ENCODE peak calls at places on chromosomes 4 and X, in four cellular contexts. U, N, Y and M are unnamed samples.

GRCh38 chr4:136277741-136278140 is 1254.6 kb downstream of the PCDH18 start:
- DNase-seq in U (no peak), N (no peak), Y (no peak), M (no peak)

GRCh38 chr4:68271851-68272756 is 26.6 kb upstream of the TMPRSS11B start:
- DNase-seq in U (peak; percentile 70), N (no peak), Y (no peak), M (no peak)

GRCh38 chrX:21369613-21370012 is 4.6 kb upstream of the CNKSR2 start:
- DNase-seq in U (no peak), N (no peak), Y (no peak), M (no peak)

GRCh38 chr4:169619518-169619957 is 840 bp upstream of the CLCN3 start:
- DNase-seq in U (peak; percentile 69), N (no peak), Y (peak; percentile 80), M (peak; percentile 67)

GRCh38 chr4:76765473-76766183 is 132.3 kb downstream of the SOWAHB start:
- DNase-seq in U (no peak), N (no peak), Y (no peak), M (no peak)

GRCh38 chr4:15436515-15436914 is 8.7 kb downstream of the C1QTNF7 start:
- DNase-seq in U (no peak), N (no peak), Y (no peak), M (no peak)

GRCh38 chrX:42466706-42467105 is 311.3 kb downstream of the PPP1R2C start:
- DNase-seq in U (no peak), N (no peak), Y (no peak), M (no peak)

GRCh38 chr4:149801416-149801815 is 14.2 kb downstream of the IQCM start:
- DNase-seq in U (no peak), N (no peak), Y (no peak), M (no peak)

GRCh38 chrX:125605145-125605544 is 285.5 kb downstream of the TEX13C start:
- DNase-seq in U (no peak), N (no peak), Y (no peak), M (no peak)

GRCh38 chr4:43846111-43846587 is 602.5 kb downstream of the KCTD8 start:
- DNase-seq in U (no peak), N (no peak), Y (peak; percentile 66), M (no peak)

GRCh38 chr4:90080116-90080515 is 47.1 kb upstream of the CCSER1 start:
- DNase-seq in U (no peak), N (no peak), Y (no peak), M (no peak)

GRCh38 chrX:119708936-119709335 is 16.0 kb upstream of the SEPTIN6 start:
- DNase-seq in U (no peak), N (no peak), Y (no peak), M (no peak)

GRCh38 chr4:174764105-174764729 is 64.8 kb downstream of the GLRA3 start:
- DNase-seq in U (peak; percentile 78), N (no peak), Y (no peak), M (no peak)

GRCh38 chr4:41990029-41990382 is 324 bp upstream of the SLC30A9 start:
- DNase-seq in U (no peak), N (no peak), Y (no peak), M (no peak)

GRCh38 chr4:160319221-160319867 is 1216.5 kb downstream of the RAPGEF2 start:
- DNase-seq in U (no peak), N (no peak), Y (no peak), M (no peak)

GRCh38 chr4:61520688-61521160 is 320.6 kb downstream of the ADGRL3 start:
- DNase-seq in U (peak; percentile 60), N (no peak), Y (no peak), M (peak; percentile 65)

GRCh38 chr4:103498161-103499070 is 221.4 kb downstream of the TACR3 start:
- DNase-seq in U (no peak), N (no peak), Y (peak; percentile 33), M (no peak)

GRCh38 chr4:30380404-30380998 is 339.7 kb upstream of the PCDH7 start:
- DNase-seq in U (peak; percentile 94), N (no peak), Y (no peak), M (peak; percentile 44)

GRCh38 chr4:1767058-1767769 is 25.9 kb upstream of the FGFR3 start:
- DNase-seq in U (peak; percentile 76), N (no peak), Y (no peak), M (no peak)

GRCh38 chr4:176814770-176815169 is 22.0 kb upstream of the VEGFC start:
- DNase-seq in U (no peak), N (no peak), Y (no peak), M (no peak)

GRCh38 chr4:37415845-37416369 is 171.4 kb downstream of the NWD2 start:
- DNase-seq in U (peak; percentile 27), N (no peak), Y (no peak), M (no peak)

GRCh38 chr4:48046059-48046458 is 29.5 kb downstream of the NIPAL1 start:
- DNase-seq in U (no peak), N (no peak), Y (no peak), M (peak; percentile 50)

GRCh38 chrX:131762802-131763234 is 218.9 kb downstream of the OR13H1 start:
- DNase-seq in U (peak; percentile 8), N (no peak), Y (no peak), M (peak; percentile 48)

GRCh38 chr4:127145001-127145400 is 487.8 kb upstream of the INTU start:
- DNase-seq in U (no peak), N (no peak), Y (no peak), M (no peak)

GRCh38 chr4:126268106-126268505 is 953.4 kb downstream of the FAT4 start:
- DNase-seq in U (no peak), N (no peak), Y (no peak), M (no peak)

GRCh38 chr4:167883271-167883670 is 209.1 kb upstream of the ANXA10 start:
- DNase-seq in U (no peak), N (no peak), Y (no peak), M (no peak)

GRCh38 chr4:17111436-17111835 is 213.0 kb upstream of the LDB2 start:
- DNase-seq in U (no peak), N (no peak), Y (no peak), M (no peak)

GRCh38 chr4:85955614-85956295 is 404.1 kb downstream of the MAPK10 start:
- DNase-seq in U (peak; percentile 42), N (no peak), Y (no peak), M (no peak)

GRCh38 chrX:119041175-119041574 is 31.6 kb upstream of the CT47C1 start:
- DNase-seq in U (no peak), N (no peak), Y (no peak), M (peak; percentile 40)

GRCh38 chr4:127506283-127506682 is 126.5 kb upstream of the INTU start:
- DNase-seq in U (no peak), N (no peak), Y (no peak), M (no peak)

GRCh38 chr4:93199492-93199891 is 629.1 kb upstream of the ATOH1 start:
- DNase-seq in U (peak; percentile 89), N (no peak), Y (no peak), M (no peak)

GRCh38 chr4:139176299-139177048 is 544 bp downstream of the ELF2 start:
- DNase-seq in U (peak; percentile 94), N (peak; percentile 93), Y (peak; percentile 95), M (peak; percentile 91)

GRCh38 chr4:48796927-48797679 is 17.0 kb upstream of the FRYL start:
- DNase-seq in U (no peak), N (no peak), Y (no peak), M (no peak)

GRCh38 chr4:136864580-136865185 is 667.6 kb downstream of the PCDH18 start:
- DNase-seq in U (peak; percentile 89), N (no peak), Y (no peak), M (no peak)

GRCh38 chrX:129125515-129125914 is 397.8 kb downstream of the SMARCA1 start:
- DNase-seq in U (no peak), N (no peak), Y (no peak), M (no peak)

GRCh38 chrX:68204639-68205038 is 228.7 kb downstream of the OPHN1 start:
- DNase-seq in U (no peak), N (no peak), Y (no peak), M (no peak)

GRCh38 chr4:123545569-123546122 is 149.1 kb downstream of the SPRY1 start:
- DNase-seq in U (peak; percentile 11), N (no peak), Y (no peak), M (no peak)

GRCh38 chr4:123546123-123546654 is 149.6 kb downstream of the SPRY1 start:
- DNase-seq in U (no peak), N (no peak), Y (no peak), M (peak; percentile 50)

GRCh38 chr4:123547818-123548200 is 151.2 kb downstream of the SPRY1 start:
- DNase-seq in U (no peak), N (no peak), Y (no peak), M (no peak)

GRCh38 chr4:123546661-123547060 is 150.1 kb downstream of the SPRY1 start:
- DNase-seq in U (peak; percentile 17), N (no peak), Y (no peak), M (no peak)

GRCh38 chr4:123547167-123547817 is 150.7 kb downstream of the SPRY1 start:
- DNase-seq in U (peak; percentile 94), N (peak; percentile 75), Y (no peak), M (peak; percentile 89)
- TF ChIP-seq POLR2AphosphoS5 in U (peak; percentile 79), N (no peak), Y (no peak), M (peak; percentile 45)

GRCh38 chr4:40232610-40233009 is 35.8 kb downstream of the RHOH start:
- DNase-seq in U (no peak), N (no peak), Y (no peak), M (no peak)
- H3K4me1 ChIP-seq in U (no peaks in the 10 kb centered on the region), N (no peaks in the 10 kb centered on the region), Y (peaks cover 22% of the 10 kb centered on the region), M (no peaks in the 10 kb centered on the region)

GRCh38 chr4:151114986-151115385 is 15.6 kb downstream of the RPS3A start:
- DNase-seq in U (no peak), N (no peak), Y (no peak), M (no peak)

GRCh38 chr4:151117371-151117962 is 18.0 kb downstream of the RPS3A start:
- DNase-seq in U (peak; percentile 88), N (no peak), Y (no peak), M (peak; percentile 59)

GRCh38 chr4:151110236-151110635 is 10.8 kb downstream of the RPS3A start:
- DNase-seq in U (no peak), N (no peak), Y (no peak), M (no peak)

DNA sequence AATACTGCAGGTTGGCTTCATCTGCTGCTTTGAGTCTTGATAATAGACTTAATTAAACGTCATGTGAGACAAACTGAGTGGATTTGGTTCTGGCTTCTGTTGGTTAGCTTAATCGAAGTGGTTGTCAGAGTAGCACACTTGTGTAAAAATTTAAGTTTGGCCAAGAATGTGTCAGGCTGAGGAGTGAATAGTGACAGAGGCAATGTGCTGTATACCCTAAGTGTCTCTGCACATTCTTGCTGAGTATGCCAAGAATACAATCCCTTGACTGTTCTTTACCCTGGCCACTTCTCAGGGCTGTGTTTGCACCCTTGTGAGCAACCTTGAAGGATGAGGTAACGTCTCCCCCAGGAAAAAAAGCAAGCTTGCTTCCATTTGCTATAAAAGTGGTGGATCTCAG is 14.9 kb downstream of the RPS3A start:
- DNase-seq in U (no peak), N (no peak), Y (no peak), M (no peak)
- TF ChIP-seq POLR2AphosphoS5 in U (no peak), N (no peak), Y (no peak), M (no peak)

GRCh38 chr4:185341377-185341776 is 54.3 kb downstream of the LRP2BP start:
- DNase-seq in U (no peak), N (no peak), Y (no peak), M (no peak)
- H3K4me1 ChIP-seq in U (no peaks in the 10 kb centered on the region), N (no peaks in the 10 kb centered on the region), Y (peaks cover 21% of the 10 kb centered on the region), M (no peaks in the 10 kb centered on the region)